ENCODE peak calls at places on chromosomes 16 and 17, in nine cellular contexts. J is lower leg skin, X is foreskin fibroblast, S is ascending aorta, K is lung, Y is transverse colon, D is PC-9, G is upper lobe of left lung, M is IMR-90. R is an unnamed sample.

GRCh38 chr17:83185023-83186002 is 105.9 kb downstream of the METRNL start:
- DNase-seq in J (peak), X (no peak), S (no peak), K (peak), Y (no peak), D (no peak), G (no peak), M (no peak), R (no peak)

GRCh38 chr16:67571981-67572431 is 9.7 kb downstream of the CTCF start:
- DNase-seq in J (no peak), X (peak), S (no peak), K (no peak), Y (no peak), D (no peak), G (no peak), M (peak), R (peak)

GRCh38 chr16:8590161-8590688 is at the start of gene TMEM114:
- DNase-seq in J (no peak), X (no peak), S (no peak), K (no peak), Y (no peak), D (no peak), G (no peak), M (no peak), R (no peak)

GRCh38 chr17:49748791-49749190 is 15.1 kb downstream of the FAM117A start:
- DNase-seq in J (no peak), X (no peak), S (no peak), K (no peak), Y (peak), D (no peak), G (no peak), M (no peak), R (no peak)

GRCh38 chr16:85132456-85133289 is 20.4 kb upstream of the CIBAR2 start:
- DNase-seq in J (no peak), X (peak), S (no peak), K (no peak), Y (no peak), D (no peak), G (no peak), M (no peak), R (no peak)

GRCh38 chr17:12814718-12815117 is 25.4 kb downstream of the ARHGAP44 start:
- DNase-seq in J (no peak), X (no peak), S (no peak), K (no peak), Y (no peak), D (no peak), G (no peak), M (no peak), R (no peak)

GRCh38 chr16:78072275-78072674 is 27.2 kb upstream of the WWOX start:
- DNase-seq in J (no peak), X (no peak), S (no peak), K (no peak), Y (no peak), D (no peak), G (no peak), M (no peak), R (no peak)

GRCh38 chr17:63528183-63528582 is 5.0 kb downstream of the KCNH6 start:
- DNase-seq in J (no peak), X (no peak), S (no peak), K (no peak), Y (no peak), D (no peak), G (no peak), M (no peak), R (no peak)

GRCh38 chr16:73846292-73846849 is 450.2 kb upstream of the PSMD7 start:
- DNase-seq in J (no peak), X (no peak), S (no peak), K (no peak), Y (no peak), D (no peak), G (no peak), M (no peak), R (no peak)

GRCh38 chr16:67162439-67163163 is 1.9 kb upstream of the HSF4 start:
- DNase-seq in J (peak), X (no peak), S (no peak), K (no peak), Y (no peak), D (no peak), G (no peak), M (no peak), R (no peak)

GRCh38 chr16:4733747-4734062 is 366 bp downstream of the ANKS3 start:
- DNase-seq in J (no peak), X (peak), S (no peak), K (no peak), Y (no peak), D (no peak), G (no peak), M (no peak), R (no peak)

GRCh38 chr17:74471341-74471740 is 4.9 kb downstream of the CD300A start:
- DNase-seq in J (no peak), X (no peak), S (no peak), K (no peak), Y (no peak), D (no peak), G (no peak), M (no peak), R (no peak)

GRCh38 chr17:49987681-49988441 is 7.2 kb downstream of the DLX3 start:
- DNase-seq in J (peak), X (peak), S (no peak), K (no peak), Y (no peak), D (peak), G (no peak), M (no peak), R (peak)

GRCh38 chr17:72978593-72979218 is 113.8 kb downstream of the SLC39A11 start:
- DNase-seq in J (no peak), X (no peak), S (no peak), K (no peak), Y (no peak), D (no peak), G (no peak), M (no peak), R (no peak)

GRCh38 chr16:11049396-11050059 is 105.2 kb downstream of the CLEC16A start:
- DNase-seq in J (peak), X (peak), S (no peak), K (no peak), Y (no peak), D (peak), G (peak), M (no peak), R (no peak)

GRCh38 chr16:64615647-64616280 is 506.1 kb downstream of the CDH11 start:
- DNase-seq in J (no peak), X (peak), S (no peak), K (no peak), Y (no peak), D (no peak), G (no peak), M (peak), R (peak)

GRCh38 chr16:64061621-64062020 is 1060.2 kb downstream of the CDH11 start:
- DNase-seq in J (no peak), X (no peak), S (no peak), K (no peak), Y (no peak), D (no peak), G (no peak), M (no peak), R (no peak)

GRCh38 chr17:78774956-78775571 is 7.0 kb downstream of the CYTH1 start:
- DNase-seq in J (no peak), X (no peak), S (no peak), K (no peak), Y (peak), D (no peak), G (peak), M (no peak), R (no peak)

GRCh38 chr16:10831899-10832886 is 13.6 kb upstream of the TVP23A start:
- DNase-seq in J (no peak), X (peak), S (no peak), K (no peak), Y (no peak), D (no peak), G (peak), M (no peak), R (no peak)

DNA sequence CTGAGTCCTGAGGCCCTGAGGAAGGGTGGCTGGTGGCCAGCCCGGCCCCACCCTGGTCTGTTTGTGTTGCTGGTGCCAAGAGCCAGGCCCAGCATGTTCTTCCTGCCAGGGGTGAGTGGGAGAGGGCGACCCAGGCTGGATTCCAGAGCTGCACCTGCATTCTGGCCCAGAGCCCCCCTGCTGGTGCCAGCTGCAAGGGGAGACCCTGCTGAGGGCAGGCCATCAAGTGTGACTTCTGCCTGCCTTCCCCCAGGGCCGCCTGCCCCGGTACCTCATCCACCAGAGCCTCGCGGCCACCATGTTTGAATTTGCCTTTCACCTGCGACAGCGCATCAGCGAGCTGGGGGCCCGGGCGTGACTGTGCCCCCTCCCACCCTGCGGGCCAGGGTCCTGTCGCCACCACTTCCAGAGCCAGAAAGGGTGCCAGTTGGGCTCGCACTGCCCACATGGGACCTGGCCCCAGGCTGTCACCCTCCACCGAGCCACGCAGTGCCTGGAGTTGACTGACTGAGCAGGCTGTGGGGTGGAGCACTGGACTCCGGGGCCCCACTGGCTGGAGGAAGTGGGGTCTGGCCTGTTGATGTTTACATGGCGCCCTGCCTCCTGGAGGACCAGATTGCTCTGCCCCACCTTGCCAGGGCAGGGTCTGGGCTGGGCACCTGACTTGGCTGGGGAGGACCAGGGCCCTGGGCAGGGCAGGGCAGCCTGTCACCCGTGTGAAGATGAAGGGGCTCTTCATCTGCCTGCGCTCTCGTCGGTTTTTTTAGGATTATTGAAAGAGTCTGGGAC is 2.4 kb upstream of the TCAP start:
- DNase-seq in J (no peak), X (no peak), S (no peak), K (no peak), Y (peak), D (no peak), G (peak), M (no peak), R (no peak)
- H3K4me3 ChIP-seq in J (no peak), X (no peak), S (no peak), K (no peak), Y (no peak), D (no peak), G (peak), M (no peak), R (no peak)

DNA sequence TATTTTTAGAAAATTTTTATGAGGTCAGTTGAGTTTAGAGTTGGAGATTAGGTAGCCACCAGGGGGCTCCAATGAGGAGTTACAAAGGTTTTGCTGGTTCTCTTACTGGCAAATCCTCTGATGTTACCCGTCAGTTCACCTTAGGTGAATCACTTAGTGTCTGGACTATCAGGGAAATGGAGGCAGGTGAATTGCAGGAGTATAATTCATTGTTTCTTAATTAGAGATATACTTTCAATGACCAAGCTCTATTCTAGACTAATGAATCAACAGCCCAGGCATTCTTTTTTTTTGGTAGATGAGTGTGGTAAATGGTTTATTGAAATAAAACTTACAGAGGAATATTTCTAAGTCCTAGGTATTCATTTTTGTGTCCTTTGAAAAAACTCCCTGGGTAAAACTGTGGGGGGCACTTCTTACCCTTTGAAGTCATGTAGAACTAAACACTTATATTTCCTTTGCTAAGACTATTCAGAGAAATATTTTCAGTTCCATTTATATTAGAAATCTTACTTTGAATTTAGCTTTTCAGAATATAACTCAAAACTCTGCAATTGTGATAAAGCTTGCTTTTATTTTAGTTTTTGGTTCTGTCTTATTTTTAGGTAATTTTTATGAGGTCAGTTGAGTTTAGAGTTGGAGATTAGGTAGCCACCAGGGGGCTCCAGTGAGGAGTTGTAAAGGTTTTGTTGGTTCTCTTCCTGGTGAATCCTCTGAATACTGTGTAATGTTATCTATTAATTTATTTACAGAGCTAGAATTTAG is 17.7 kb downstream of the PSMD11 start:
- DNase-seq in J (no peak), X (peak), S (no peak), K (no peak), Y (peak), D (peak), G (no peak), M (peak), R (no peak)
- TF ChIP-seq CTCF in J (no peak), X (peak), S (peak), K (peak), Y (peak), D (peak), G (peak), M (peak), R (peak)

DNA sequence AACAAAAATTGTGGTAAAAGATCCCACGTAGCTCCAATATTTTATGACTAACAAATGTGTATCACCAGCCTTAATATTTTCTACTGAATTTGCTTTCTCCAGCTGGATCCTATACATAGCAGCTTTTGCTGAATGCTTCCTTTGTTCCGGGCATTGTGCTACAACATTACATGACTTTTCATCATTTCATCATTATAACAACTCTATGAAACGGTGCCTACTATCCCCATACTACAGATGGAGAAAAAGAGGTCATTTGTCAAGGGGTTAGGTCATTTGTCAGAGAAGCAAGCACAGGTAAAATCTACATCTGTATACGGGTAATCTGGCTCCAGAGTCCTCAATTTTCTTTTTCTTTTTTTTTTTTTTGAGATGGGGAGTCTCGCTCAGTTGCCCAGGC is 74.3 kb downstream of the KANSL1 start:
- DNase-seq in J (no peak), X (no peak), S (no peak), K (no peak), Y (no peak), D (no peak), G (no peak), M (no peak), R (no peak)
- H3K4me3 ChIP-seq in J (no peak), X (no peak), S (no peak), K (no peak), Y (no peak), D (no peak), G (no peak), M (no peak), R (no peak)

DNA sequence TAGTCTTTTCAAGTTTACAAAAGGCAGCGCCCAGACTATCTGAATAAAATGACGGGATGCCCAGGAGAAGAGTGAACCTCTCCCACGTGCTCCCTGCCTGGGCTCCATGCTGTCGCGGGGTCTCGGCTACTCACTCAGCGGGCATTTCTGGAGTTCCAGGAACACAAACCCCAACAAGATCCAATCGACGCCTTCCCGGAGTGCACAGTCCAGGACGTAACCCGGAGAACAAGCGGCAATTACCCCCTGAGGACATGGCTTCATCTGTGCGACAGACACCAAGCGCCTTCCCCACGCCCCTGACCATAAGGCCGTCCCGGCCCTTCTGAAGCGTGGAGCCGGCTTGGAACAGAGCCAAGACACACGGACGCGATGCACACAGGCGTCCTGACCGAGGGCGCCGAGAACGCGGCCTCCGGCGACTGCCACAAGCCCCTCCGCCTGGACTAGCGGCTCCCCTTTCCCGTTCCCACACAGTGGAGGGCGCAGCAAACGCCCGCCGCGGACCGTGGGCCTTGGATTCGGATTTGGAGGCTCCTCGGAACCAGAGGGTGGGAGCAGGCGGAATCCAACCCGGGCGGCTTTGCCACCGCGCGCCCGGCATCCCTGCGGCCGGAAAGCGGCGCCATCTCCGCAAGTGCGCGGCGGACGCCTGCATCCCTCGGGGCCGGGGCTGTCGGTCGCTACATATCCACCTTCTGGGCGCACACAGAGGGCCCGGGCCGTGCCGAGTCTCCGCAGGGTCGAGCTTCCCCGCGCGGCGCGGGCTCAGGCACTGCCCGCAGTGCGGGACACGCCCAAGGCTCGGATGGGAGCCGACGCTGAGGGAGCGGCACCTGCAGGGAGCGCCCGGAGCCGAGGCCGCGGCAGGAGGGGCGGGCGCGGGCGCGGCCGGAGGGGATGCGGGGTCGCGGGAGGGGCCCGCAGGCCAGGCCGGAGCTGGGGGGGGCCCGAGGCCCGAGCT is 725 bp downstream of the ABCA3 start:
- DNase-seq in J (peak), X (peak), S (no peak), K (peak), Y (peak), D (peak), G (peak), M (no peak), R (no peak)
- TF ChIP-seq CTCF in J (no peak), X (peak), S (peak), K (no peak), Y (no peak), D (no peak), G (no peak), M (no peak), R (no peak)

GRCh38 chr17:6761817-6762216 is 6.0 kb downstream of the XAF1 start:
- DNase-seq in J (no peak), X (no peak), S (no peak), K (no peak), Y (no peak), D (no peak), G (no peak), M (no peak), R (no peak)
- H3K4me3 ChIP-seq in J (no peak), X (no peak), S (no peak), K (no peak), Y (no peak), D (no peak), G (no peak), M (no peak), R (no peak)

DNA sequence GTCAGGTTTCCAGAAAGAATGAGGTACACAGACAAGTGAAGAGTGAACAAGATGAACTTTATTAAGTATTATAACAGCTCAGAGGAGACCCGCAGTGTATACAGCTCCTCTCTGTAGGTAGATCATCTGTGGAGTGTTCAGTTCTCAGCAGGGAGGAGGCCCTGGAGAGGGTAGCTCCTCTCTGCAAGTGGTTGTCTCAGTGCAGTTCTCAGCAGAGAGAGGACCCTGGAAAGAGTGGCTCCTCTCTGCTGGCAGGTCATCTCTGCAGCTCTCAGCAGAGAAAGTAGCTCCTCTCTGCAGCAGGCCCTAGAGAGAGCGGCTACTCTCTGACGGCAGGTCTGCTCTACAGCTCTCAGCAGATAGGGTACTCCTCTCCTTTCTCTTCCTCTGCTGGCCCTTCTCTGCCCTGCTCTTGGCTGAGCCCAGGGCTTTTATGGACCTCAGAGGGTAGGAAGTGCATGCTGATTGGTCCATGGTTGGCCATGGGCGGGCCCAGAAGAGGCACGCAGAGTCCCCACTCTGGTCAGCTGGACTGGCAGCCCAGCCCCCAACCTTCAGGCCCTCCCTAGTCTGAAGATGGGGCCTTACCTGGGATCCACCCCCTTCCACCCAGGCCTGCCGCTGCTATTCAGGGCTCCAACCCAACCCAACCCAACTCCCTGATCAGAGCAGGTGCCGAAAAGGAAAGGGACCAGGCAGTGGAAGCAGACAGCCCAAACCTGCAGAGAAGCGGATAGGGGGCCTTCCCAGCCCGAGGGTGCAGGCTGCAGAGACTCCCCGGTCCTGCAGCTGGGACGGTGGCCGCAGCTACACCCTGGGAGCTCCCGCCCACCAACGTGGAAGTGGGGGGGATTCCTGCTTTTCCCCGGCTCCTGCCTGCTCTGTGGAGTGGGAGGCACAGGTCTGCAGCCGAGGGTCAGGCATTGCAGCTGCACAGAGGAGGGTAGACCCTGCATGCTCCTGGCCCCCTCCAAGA is 18.5 kb upstream of the DNAJA2 start:
- DNase-seq in J (no peak), X (no peak), S (no peak), K (no peak), Y (no peak), D (no peak), G (no peak), M (no peak), R (no peak)
- TF ChIP-seq CTCF in J (no peak), X (no peak), S (no peak), K (no peak), Y (no peak), D (no peak), G (no peak), M (no peak), R (no peak)

GRCh38 chr17:77145635-77146632 is 5.2 kb downstream of the SEC14L1 start:
- DNase-seq in J (peak), X (peak), S (no peak), K (peak), Y (peak), D (peak), G (peak), M (peak), R (no peak)
- H3K4me3 ChIP-seq in J (no peak), X (no peak), S (no peak), K (peak), Y (no peak), D (peak), G (peak), M (no peak), R (no peak)

GRCh38 chr17:54891176-54891821 is 9.4 kb upstream of the TOM1L1 start:
- DNase-seq in J (no peak), X (peak), S (no peak), K (no peak), Y (no peak), D (peak), G (no peak), M (peak), R (peak)
- TF ChIP-seq CTCF in J (no peak), X (peak), S (peak), K (no peak), Y (no peak), D (peak), G (no peak), M (peak), R (peak)